ENCODE peak calls at places on chromosomes 12 and 14, in seven cellular contexts. U is stomach; D is A549; K is cardiac fibroblast; P is CD8-positive, alpha-beta T cell; V is fibroblast of pulmonary artery; M is AG09309. T is an unnamed sample.

GRCh38 chr12:62268956-62269355 is 8.8 kb downstream of the USP15 start:
- DNase-seq in K (peak), U (no peak), M (no peak), D (peak), V (peak), P (no peak), T (no peak)

GRCh38 chr14:94407906-94408305 is 19.5 kb upstream of the SERPINA1 start:
- DNase-seq in M (no peak), U (no peak), P (no peak), V (no peak), D (no peak), K (no peak), T (no peak)

GRCh38 chr14:64324461-64325255 is 30.5 kb upstream of the ESR2 start:
- DNase-seq in M (peak), K (peak), V (peak), P (no peak), U (no peak), D (no peak), T (no peak)

GRCh38 chr12:84604541-84604940 is 308.1 kb downstream of the SLC6A15 start:
- DNase-seq in V (no peak), D (no peak), P (no peak), U (no peak), M (no peak), K (no peak), T (no peak)

GRCh38 chr14:76376001-76376404 is at the start of gene ESRRB:
- DNase-seq in D (peak), P (no peak), M (no peak), K (peak), U (no peak), V (peak), T (no peak)

GRCh38 chr12:14961466-14962155 is at the start of gene ARHGDIB:
- DNase-seq in V (peak), U (peak), M (no peak), K (peak), D (no peak), P (peak), T (no peak)

GRCh38 chr12:112963227-112963861 is 15.0 kb upstream of the OAS2 start:
- DNase-seq in U (no peak), K (no peak), M (no peak), D (no peak), P (no peak), V (no peak), T (no peak)

GRCh38 chr14:100289916-100290606 is 16.2 kb downstream of the SLC25A29 start:
- DNase-seq in K (no peak), D (no peak), M (no peak), V (no peak), U (no peak), P (no peak), T (no peak)

GRCh38 chr14:91580886-91581615 is 70.9 kb upstream of the PPP4R3A start:
- DNase-seq in V (no peak), D (no peak), M (no peak), K (no peak), U (no peak), P (no peak), T (no peak)

GRCh38 chr12:128844031-128844635 is 9.1 kb upstream of the GLT1D1 start:
- DNase-seq in V (no peak), K (no peak), U (no peak), P (no peak), D (no peak), M (no peak), T (no peak)

GRCh38 chr14:78341827-78342389 is 171.7 kb downstream of the NRXN3 start:
- DNase-seq in M (no peak), P (no peak), U (no peak), D (no peak), K (no peak), V (no peak), T (no peak)

GRCh38 chr12:47396902-47397663 is 308.7 kb downstream of the RPAP3 start:
- DNase-seq in D (peak), M (no peak), P (no peak), K (no peak), V (no peak), U (no peak), T (no peak)

GRCh38 chr14:81275305-81275950 is 54.7 kb upstream of the GTF2A1 start:
- DNase-seq in K (no peak), M (no peak), D (no peak), U (no peak), V (no peak), P (no peak), T (no peak)

GRCh38 chr14:101008196-101008595 is 104.7 kb upstream of the RTL1 start:
- DNase-seq in M (no peak), K (no peak), P (no peak), D (no peak), V (no peak), U (no peak), T (peak)

GRCh38 chr14:89236846-89237245 is 180.2 kb downstream of the FOXN3 start:
- DNase-seq in K (no peak), U (no peak), V (no peak), D (no peak), P (no peak), M (no peak), T (no peak)

GRCh38 chr14:21069388-21070082 is 569 bp upstream of the ARHGEF40 start:
- DNase-seq in M (no peak), K (peak), U (no peak), V (peak), P (no peak), D (no peak), T (no peak)

GRCh38 chr12:117472983-117473382 is 111.6 kb upstream of the NOS1 start:
- DNase-seq in V (no peak), U (no peak), P (no peak), D (peak), M (no peak), K (no peak), T (no peak)
- TF ChIP-seq CTCF in V (no peak), U (no peak), P (no peak), D (peak), M (peak), K (peak), T (peak)

DNA sequence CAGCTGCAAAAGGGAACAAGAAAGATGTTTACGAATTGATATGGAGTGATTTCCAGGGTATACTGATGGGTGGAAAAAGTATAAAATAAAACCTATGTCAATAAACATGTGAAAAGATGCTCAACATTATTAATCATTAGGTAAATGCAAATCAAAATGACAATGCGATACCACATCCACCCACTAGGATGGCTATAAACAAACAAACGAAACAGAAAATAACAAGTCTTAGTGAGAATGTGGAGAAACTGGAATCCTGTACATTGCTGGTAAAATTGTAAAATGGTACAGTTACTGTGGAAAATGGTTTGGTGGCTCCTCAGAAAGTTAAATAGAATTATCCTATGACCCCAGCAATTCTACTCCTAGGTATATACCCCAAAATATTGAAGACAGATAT is 9.5 kb upstream of the BEST3 start:
- DNase-seq in K (no peak), D (peak), P (no peak), M (no peak), V (no peak), U (no peak), T (no peak)
- TF ChIP-seq CTCF in K (no peak), D (no peak), P (peak), M (no peak), V (peak), U (no peak), T (peak)

DNA sequence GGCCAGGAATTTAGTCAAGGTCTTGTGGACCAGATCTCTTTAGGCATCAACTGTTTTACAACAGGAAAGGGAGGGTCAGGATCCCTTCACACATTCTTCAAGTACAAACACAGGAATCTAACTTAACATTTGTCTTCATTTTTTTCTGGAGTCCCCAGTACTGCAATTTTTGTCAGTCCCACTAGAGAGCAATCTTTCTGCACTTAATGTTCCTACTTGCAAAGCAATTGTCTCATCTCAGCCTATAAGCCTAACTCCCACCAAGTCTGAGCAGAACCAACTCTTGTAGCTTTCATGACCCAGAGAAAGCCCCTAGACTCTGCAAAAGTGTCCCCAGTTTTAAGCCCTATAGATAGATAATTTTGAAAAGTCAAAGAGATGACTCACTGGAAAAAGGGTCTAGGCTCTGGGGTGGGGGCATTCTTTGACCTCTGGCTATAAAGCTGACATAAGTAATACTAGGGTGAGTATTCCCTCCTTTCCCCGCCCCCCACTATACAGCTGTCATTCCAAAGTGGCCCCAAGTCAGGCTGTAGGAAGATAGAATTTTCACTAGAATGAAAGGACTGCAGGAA is 1.9 kb upstream of the ZBTB39 start:
- DNase-seq in V (peak), K (peak), P (no peak), U (no peak), M (peak), D (peak), T (no peak)
- TF ChIP-seq CTCF in V (peak), K (peak), P (peak), U (no peak), M (peak), D (peak), T (peak)

DNA sequence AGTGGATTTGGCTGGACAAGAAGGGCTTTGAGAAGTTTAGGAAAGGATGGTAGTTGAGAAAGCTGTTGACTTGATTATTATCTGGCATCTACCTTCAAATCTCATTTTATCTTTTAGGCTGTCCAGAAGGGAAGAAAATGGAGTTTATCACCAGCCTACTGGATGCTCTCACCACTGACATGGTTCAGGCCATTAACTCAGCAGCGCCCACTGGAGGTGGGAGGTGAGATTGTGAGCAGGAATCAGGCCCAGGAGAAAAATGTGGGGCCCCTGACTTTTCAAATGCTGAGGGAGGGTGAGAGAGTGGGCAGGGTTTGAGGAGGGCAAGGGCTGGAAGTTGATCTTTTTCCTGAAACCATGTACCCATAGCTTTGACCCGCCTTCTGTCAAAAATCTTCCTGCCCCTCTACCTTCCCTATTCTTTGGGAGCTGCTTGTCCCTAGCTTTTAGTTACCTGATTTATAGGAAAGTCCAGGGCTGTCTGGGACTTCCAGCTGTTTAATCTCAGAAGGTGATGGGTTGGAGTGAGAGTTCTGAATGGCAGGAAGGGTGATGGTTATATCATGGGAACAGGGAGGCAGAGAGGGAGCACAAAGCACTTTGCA is 134.2 kb downstream of the SMOC1 start:
- DNase-seq in P (no peak), D (peak), K (no peak), M (no peak), V (peak), U (peak), T (no peak)
- TF ChIP-seq CTCF in P (no peak), D (peak), K (peak), M (peak), V (peak), U (no peak), T (peak)

GRCh38 chr12:16120027-16120426 is 157.5 kb downstream of the SLC15A5 start:
- DNase-seq in V (no peak), D (no peak), P (no peak), U (no peak), K (no peak), M (no peak), T (no peak)

GRCh38 chr12:16119618-16120017 is 157.9 kb downstream of the SLC15A5 start:
- DNase-seq in U (no peak), M (no peak), K (no peak), V (no peak), D (no peak), P (no peak), T (no peak)

GRCh38 chr12:16118586-16118985 is 158.9 kb downstream of the SLC15A5 start:
- DNase-seq in K (peak), V (no peak), U (no peak), M (no peak), D (no peak), P (no peak), T (no peak)

DNA sequence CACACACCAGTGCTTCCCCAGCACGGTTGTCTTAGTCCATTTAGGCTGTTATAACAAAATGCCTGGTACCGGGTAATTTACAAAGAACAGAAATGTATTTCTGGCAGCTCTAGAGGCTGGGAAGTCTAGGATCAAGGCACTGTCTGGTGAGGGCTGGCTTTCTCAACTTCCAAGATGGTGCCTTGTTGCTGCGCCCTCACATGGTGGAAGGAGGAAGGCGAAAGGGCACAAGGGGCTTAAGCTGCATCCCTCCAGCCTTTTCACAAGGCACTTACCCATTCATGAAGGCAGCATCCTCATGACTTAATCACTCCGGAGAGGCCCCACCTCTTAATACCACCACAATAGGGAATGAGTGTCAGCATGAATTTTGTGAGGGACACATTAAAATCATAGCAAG is 155.5 kb downstream of the SLC15A5 start:
- DNase-seq in P (no peak), D (no peak), V (no peak), K (no peak), U (no peak), M (no peak), T (no peak)
- TF ChIP-seq CTCF in P (no peak), D (no peak), V (no peak), K (no peak), U (no peak), M (no peak), T (no peak)

GRCh38 chr14:36320210-36321003 is at the start of gene MBIP:
- DNase-seq in K (peak), P (peak), U (peak), D (peak), V (peak), M (peak), T (peak)
- TF ChIP-seq CTCF in K (no peak), P (no peak), U (no peak), D (no peak), V (no peak), M (no peak), T (no peak)

DNA sequence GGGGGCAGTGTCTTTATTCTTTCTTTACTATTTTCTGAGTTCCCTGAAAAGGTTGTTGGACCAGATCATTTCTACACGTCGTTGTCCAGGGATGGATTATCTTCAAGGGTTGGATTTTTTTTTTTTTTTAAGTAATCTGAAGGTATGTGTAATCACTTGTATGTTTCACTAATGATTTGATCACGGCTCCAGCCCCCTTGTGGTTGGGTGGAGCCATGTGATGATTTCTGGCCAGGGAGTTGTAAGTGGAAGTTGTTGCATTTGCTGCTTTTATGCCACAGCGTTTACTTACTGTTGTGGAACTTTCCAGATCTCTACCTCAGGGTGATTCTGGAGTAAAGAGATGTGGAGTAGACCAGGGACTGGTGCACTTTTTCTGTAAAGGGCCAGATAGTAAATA is 390.3 kb downstream of the AACS start:
- DNase-seq in D (no peak), K (no peak), P (no peak), U (no peak), M (no peak), V (no peak), T (no peak)
- TF ChIP-seq CTCF in D (no peak), K (no peak), P (no peak), U (no peak), M (no peak), V (no peak), T (peak)

GRCh38 chr12:20050166-20050565 is 318.2 kb upstream of the PDE3A start:
- DNase-seq in U (no peak), K (peak), D (no peak), M (no peak), V (peak), P (no peak), T (no peak)

GRCh38 chr12:20044304-20044703 is 324.0 kb upstream of the PDE3A start:
- DNase-seq in P (no peak), M (no peak), V (no peak), D (no peak), K (no peak), U (no peak), T (no peak)

GRCh38 chr12:20040844-20041243 is 327.5 kb upstream of the PDE3A start:
- DNase-seq in P (no peak), M (no peak), K (peak), U (no peak), V (no peak), D (no peak), T (no peak)

GRCh38 chr12:20040194-20040593 is 328.1 kb upstream of the PDE3A start:
- DNase-seq in P (no peak), K (no peak), V (no peak), U (no peak), M (no peak), D (no peak), T (no peak)

GRCh38 chr12:20044836-20045235 is 323.5 kb upstream of the PDE3A start:
- DNase-seq in U (no peak), P (no peak), K (peak), M (peak), D (peak), V (peak), T (no peak)
- TF ChIP-seq CTCF in U (no peak), P (no peak), K (no peak), M (no peak), D (no peak), V (no peak), T (no peak)

GRCh38 chr12:115946867-115947695 is 330.4 kb downstream of the MED13L start:
- DNase-seq in K (no peak), P (no peak), U (no peak), M (no peak), V (no peak), D (no peak), T (no peak)

GRCh38 chr12:115949675-115950074 is 327.8 kb downstream of the MED13L start:
- DNase-seq in K (no peak), V (no peak), D (no peak), P (no peak), M (no peak), U (no peak), T (no peak)

GRCh38 chr12:115946092-115946491 is 331.4 kb downstream of the MED13L start:
- DNase-seq in V (no peak), U (no peak), D (no peak), P (no peak), K (no peak), M (no peak), T (no peak)

GRCh38 chr12:115944851-115945496 is 332.5 kb downstream of the MED13L start:
- DNase-seq in D (no peak), P (no peak), V (no peak), M (no peak), U (no peak), K (no peak), T (no peak)

GRCh38 chr12:115947696-115948062 is 329.8 kb downstream of the MED13L start:
- DNase-seq in U (no peak), P (no peak), M (no peak), V (no peak), D (no peak), K (no peak), T (no peak)
- TF ChIP-seq CTCF in U (no peak), P (no peak), M (no peak), V (peak), D (no peak), K (peak), T (no peak)

GRCh38 chr12:26520154-26520553 is 312.8 kb downstream of the ITPR2 start:
- DNase-seq in D (no peak), K (no peak), V (no peak), U (no peak), M (no peak), P (no peak), T (no peak)
- TF ChIP-seq CTCF in D (no peak), K (no peak), V (no peak), U (no peak), M (no peak), P (no peak), T (no peak)